ENCODE peak calls at places on chromosomes 5 and 9, in eight cellular contexts. One of them, this sample, is unnamed.

GRCh38 chr9:95516736-95517558 is at the start of gene PTCH1:
- DNase-seq in GM23338: peak
- DNase-seq in OCI-LY7: no peak
- DNase-seq in SK-N-SH: peak
- DNase-seq in MM.1S: peak
- DNase-seq in PC-3: peak
- DNase-seq in neural progenitor cell: peak
- DNase-seq in HCT116: no peak
- DNase-seq in this sample: peak

GRCh38 chr5:133482033-133482432 is 130.3 kb downstream of the FSTL4 start:
- DNase-seq in SK-N-SH: no peak
- DNase-seq in neural progenitor cell: no peak
- DNase-seq in MM.1S: no peak
- DNase-seq in OCI-LY7: no peak
- DNase-seq in HCT116: no peak
- DNase-seq in PC-3: no peak
- DNase-seq in GM23338: no peak
- DNase-seq in this sample: no peak

GRCh38 chr9:78707481-78707977 is 410.6 kb downstream of the PSAT1 start:
- DNase-seq in SK-N-SH: no peak
- DNase-seq in PC-3: peak
- DNase-seq in HCT116: no peak
- DNase-seq in GM23338: no peak
- DNase-seq in MM.1S: peak
- DNase-seq in OCI-LY7: no peak
- DNase-seq in neural progenitor cell: no peak
- DNase-seq in this sample: no peak

GRCh38 chr5:149800563-149801103 is 70.5 kb downstream of the PPARGC1B start:
- DNase-seq in MM.1S: no peak
- DNase-seq in OCI-LY7: no peak
- DNase-seq in HCT116: no peak
- DNase-seq in SK-N-SH: no peak
- DNase-seq in GM23338: no peak
- DNase-seq in neural progenitor cell: no peak
- DNase-seq in PC-3: no peak
- DNase-seq in this sample: no peak

GRCh38 chr5:151195622-151196021 is 28.3 kb downstream of the CCDC69 start:
- DNase-seq in neural progenitor cell: no peak
- DNase-seq in HCT116: no peak
- DNase-seq in MM.1S: no peak
- DNase-seq in PC-3: no peak
- DNase-seq in GM23338: no peak
- DNase-seq in SK-N-SH: no peak
- DNase-seq in OCI-LY7: no peak
- DNase-seq in this sample: no peak

GRCh38 chr9:85872444-85872843 is 68.5 kb upstream of the NAA35 start:
- DNase-seq in HCT116: no peak
- DNase-seq in SK-N-SH: no peak
- DNase-seq in GM23338: no peak
- DNase-seq in MM.1S: no peak
- DNase-seq in OCI-LY7: no peak
- DNase-seq in PC-3: no peak
- DNase-seq in neural progenitor cell: no peak
- DNase-seq in this sample: no peak

GRCh38 chr5:156475831-156476551 is 149.0 kb downstream of the SGCD start:
- DNase-seq in PC-3: no peak
- DNase-seq in OCI-LY7: no peak
- DNase-seq in HCT116: no peak
- DNase-seq in GM23338: peak
- DNase-seq in neural progenitor cell: peak
- DNase-seq in MM.1S: no peak
- DNase-seq in SK-N-SH: no peak
- DNase-seq in this sample: peak

GRCh38 chr5:31972558-31972957 is 201.6 kb downstream of the GOLPH3 start:
- DNase-seq in HCT116: no peak
- DNase-seq in MM.1S: no peak
- DNase-seq in PC-3: no peak
- DNase-seq in GM23338: no peak
- DNase-seq in OCI-LY7: no peak
- DNase-seq in SK-N-SH: no peak
- DNase-seq in neural progenitor cell: no peak
- DNase-seq in this sample: no peak

GRCh38 chr5:145218019-145218418 is 617.1 kb downstream of the PRELID2 start:
- DNase-seq in SK-N-SH: no peak
- DNase-seq in MM.1S: no peak
- DNase-seq in HCT116: no peak
- DNase-seq in PC-3: no peak
- DNase-seq in neural progenitor cell: no peak
- DNase-seq in OCI-LY7: no peak
- DNase-seq in GM23338: no peak
- DNase-seq in this sample: no peak

GRCh38 chr5:22572941-22573340 is 280.2 kb downstream of the CDH12 start:
- DNase-seq in SK-N-SH: no peak
- DNase-seq in PC-3: no peak
- DNase-seq in OCI-LY7: no peak
- DNase-seq in GM23338: no peak
- DNase-seq in MM.1S: no peak
- DNase-seq in HCT116: no peak
- DNase-seq in neural progenitor cell: no peak
- DNase-seq in this sample: no peak

GRCh38 chr9:111945216-111945615 is 48.6 kb downstream of the UGCG start:
- DNase-seq in OCI-LY7: no peak
- DNase-seq in MM.1S: peak
- DNase-seq in GM23338: no peak
- DNase-seq in neural progenitor cell: no peak
- DNase-seq in HCT116: no peak
- DNase-seq in SK-N-SH: no peak
- DNase-seq in PC-3: no peak
- DNase-seq in this sample: no peak

GRCh38 chr5:148437249-148437648 is 53.5 kb downstream of the FBXO38 start:
- DNase-seq in GM23338: no peak
- DNase-seq in HCT116: no peak
- DNase-seq in MM.1S: no peak
- DNase-seq in PC-3: no peak
- DNase-seq in SK-N-SH: no peak
- DNase-seq in neural progenitor cell: no peak
- DNase-seq in OCI-LY7: no peak
- DNase-seq in this sample: no peak

GRCh38 chr5:94470802-94471201 is 147.6 kb downstream of the KIAA0825 start:
- DNase-seq in neural progenitor cell: no peak
- DNase-seq in OCI-LY7: no peak
- DNase-seq in HCT116: no peak
- DNase-seq in MM.1S: no peak
- DNase-seq in SK-N-SH: peak
- DNase-seq in PC-3: no peak
- DNase-seq in GM23338: no peak
- DNase-seq in this sample: no peak

GRCh38 chr5:88045931-88046461 is 222.6 kb downstream of the TMEM161B start:
- DNase-seq in PC-3: peak
- DNase-seq in SK-N-SH: no peak
- DNase-seq in HCT116: no peak
- DNase-seq in MM.1S: no peak
- DNase-seq in OCI-LY7: no peak
- DNase-seq in GM23338: no peak
- DNase-seq in neural progenitor cell: peak
- DNase-seq in this sample: no peak

GRCh38 chr5:157484768-157485167 is 24.8 kb downstream of the NIPAL4 start:
- DNase-seq in HCT116: no peak
- DNase-seq in neural progenitor cell: no peak
- DNase-seq in PC-3: no peak
- DNase-seq in SK-N-SH: no peak
- DNase-seq in GM23338: no peak
- DNase-seq in MM.1S: no peak
- DNase-seq in OCI-LY7: peak
- DNase-seq in this sample: no peak

GRCh38 chr9:111678293-111678692 is 16.9 kb downstream of the GNG10 start:
- DNase-seq in GM23338: no peak
- DNase-seq in SK-N-SH: no peak
- DNase-seq in MM.1S: no peak
- DNase-seq in PC-3: no peak
- DNase-seq in OCI-LY7: no peak
- DNase-seq in HCT116: no peak
- DNase-seq in neural progenitor cell: no peak
- DNase-seq in this sample: peak

GRCh38 chr9:22043928-22044327 is 34.8 kb upstream of the CDKN2B start:
- DNase-seq in OCI-LY7: no peak
- DNase-seq in HCT116: no peak
- DNase-seq in GM23338: no peak
- DNase-seq in neural progenitor cell: no peak
- DNase-seq in MM.1S: no peak
- DNase-seq in PC-3: no peak
- DNase-seq in SK-N-SH: no peak
- DNase-seq in this sample: no peak
- H3K4me3 ChIP-seq in OCI-LY7: no peak
- H3K4me3 ChIP-seq in HCT116: no peak
- H3K4me3 ChIP-seq in GM23338: no peak
- H3K4me3 ChIP-seq in neural progenitor cell: no peak
- H3K4me3 ChIP-seq in MM.1S: no peak
- H3K4me3 ChIP-seq in PC-3: no peak
- H3K4me3 ChIP-seq in SK-N-SH: no peak
- H3K4me3 ChIP-seq in this sample: no peak

GRCh38 chr9:22170162-22170932 is 161.2 kb upstream of the CDKN2B start:
- DNase-seq in neural progenitor cell: no peak
- DNase-seq in MM.1S: no peak
- DNase-seq in HCT116: no peak
- DNase-seq in PC-3: peak
- DNase-seq in SK-N-SH: no peak
- DNase-seq in OCI-LY7: no peak
- DNase-seq in GM23338: no peak
- DNase-seq in this sample: no peak
- TF ChIP-seq CTCF in neural progenitor cell: no peak
- TF ChIP-seq CTCF in MM.1S: no peak
- TF ChIP-seq CTCF in HCT116: no peak
- TF ChIP-seq CTCF in PC-3: no peak
- TF ChIP-seq CTCF in SK-N-SH: no peak
- TF ChIP-seq CTCF in OCI-LY7: no peak
- TF ChIP-seq CTCF in GM23338: no peak
- TF ChIP-seq CTCF in this sample: no peak

DNA sequence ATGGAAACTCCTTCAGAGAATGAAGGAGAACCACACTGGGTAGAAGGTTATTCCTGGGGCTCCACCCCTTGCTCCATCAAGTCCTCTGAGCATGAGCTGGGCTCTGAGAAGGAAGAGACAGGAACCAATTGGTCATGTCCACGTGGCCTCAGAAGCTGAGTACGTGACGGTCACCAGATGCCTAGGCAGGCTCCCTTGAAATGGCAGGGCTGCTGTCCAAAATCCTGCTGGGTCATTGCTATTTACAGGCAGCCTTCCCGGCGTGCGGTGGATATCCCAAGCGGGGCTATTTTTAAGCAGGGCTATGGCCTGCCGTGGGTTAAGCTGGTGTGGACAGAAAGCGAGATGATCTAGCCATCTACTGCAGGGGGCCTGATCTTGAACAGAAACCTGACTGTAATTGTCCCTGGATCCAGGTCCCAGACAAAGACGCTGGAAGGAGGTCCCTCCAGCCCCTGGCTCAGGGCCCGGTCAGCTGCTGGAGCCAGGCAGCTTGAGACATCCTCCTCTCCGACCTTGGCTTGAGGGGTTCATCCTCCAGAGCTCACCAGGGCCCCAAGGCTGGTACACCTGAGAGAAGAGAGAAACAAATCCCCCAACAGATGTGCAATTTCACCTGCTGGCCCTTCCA is 558 bp upstream of the CKMT2 start:
- DNase-seq in GM23338: no peak
- DNase-seq in SK-N-SH: no peak
- DNase-seq in neural progenitor cell: no peak
- DNase-seq in MM.1S: no peak
- DNase-seq in OCI-LY7: no peak
- DNase-seq in HCT116: no peak
- DNase-seq in PC-3: no peak
- DNase-seq in this sample: no peak
- TF ChIP-seq EZH2phosphoT487 in GM23338: no peak
- TF ChIP-seq EZH2phosphoT487 in SK-N-SH: no peak
- TF ChIP-seq EZH2phosphoT487 in neural progenitor cell: no peak
- TF ChIP-seq EZH2phosphoT487 in MM.1S: no peak
- TF ChIP-seq EZH2phosphoT487 in OCI-LY7: no peak
- TF ChIP-seq EZH2phosphoT487 in HCT116: no peak
- TF ChIP-seq EZH2phosphoT487 in PC-3: no peak
- TF ChIP-seq EZH2phosphoT487 in this sample: no peak

GRCh38 chr5:72180925-72181324 is 73.7 kb downstream of the MAP1B start:
- DNase-seq in GM23338: no peak
- DNase-seq in OCI-LY7: no peak
- DNase-seq in PC-3: no peak
- DNase-seq in HCT116: no peak
- DNase-seq in neural progenitor cell: no peak
- DNase-seq in MM.1S: no peak
- DNase-seq in SK-N-SH: no peak
- DNase-seq in this sample: no peak

GRCh38 chr5:72183231-72183630 is 76.0 kb downstream of the MAP1B start:
- DNase-seq in MM.1S: no peak
- DNase-seq in OCI-LY7: no peak
- DNase-seq in PC-3: no peak
- DNase-seq in GM23338: peak
- DNase-seq in neural progenitor cell: peak
- DNase-seq in SK-N-SH: no peak
- DNase-seq in HCT116: no peak
- DNase-seq in this sample: no peak

GRCh38 chr5:72177538-72177937 is 70.3 kb downstream of the MAP1B start:
- DNase-seq in PC-3: no peak
- DNase-seq in neural progenitor cell: no peak
- DNase-seq in GM23338: no peak
- DNase-seq in SK-N-SH: no peak
- DNase-seq in HCT116: no peak
- DNase-seq in OCI-LY7: no peak
- DNase-seq in MM.1S: no peak
- DNase-seq in this sample: no peak

GRCh38 chr5:72179816-72180440 is 72.7 kb downstream of the MAP1B start:
- DNase-seq in GM23338: no peak
- DNase-seq in SK-N-SH: no peak
- DNase-seq in MM.1S: no peak
- DNase-seq in PC-3: peak
- DNase-seq in OCI-LY7: no peak
- DNase-seq in neural progenitor cell: no peak
- DNase-seq in HCT116: no peak
- DNase-seq in this sample: no peak

DNA sequence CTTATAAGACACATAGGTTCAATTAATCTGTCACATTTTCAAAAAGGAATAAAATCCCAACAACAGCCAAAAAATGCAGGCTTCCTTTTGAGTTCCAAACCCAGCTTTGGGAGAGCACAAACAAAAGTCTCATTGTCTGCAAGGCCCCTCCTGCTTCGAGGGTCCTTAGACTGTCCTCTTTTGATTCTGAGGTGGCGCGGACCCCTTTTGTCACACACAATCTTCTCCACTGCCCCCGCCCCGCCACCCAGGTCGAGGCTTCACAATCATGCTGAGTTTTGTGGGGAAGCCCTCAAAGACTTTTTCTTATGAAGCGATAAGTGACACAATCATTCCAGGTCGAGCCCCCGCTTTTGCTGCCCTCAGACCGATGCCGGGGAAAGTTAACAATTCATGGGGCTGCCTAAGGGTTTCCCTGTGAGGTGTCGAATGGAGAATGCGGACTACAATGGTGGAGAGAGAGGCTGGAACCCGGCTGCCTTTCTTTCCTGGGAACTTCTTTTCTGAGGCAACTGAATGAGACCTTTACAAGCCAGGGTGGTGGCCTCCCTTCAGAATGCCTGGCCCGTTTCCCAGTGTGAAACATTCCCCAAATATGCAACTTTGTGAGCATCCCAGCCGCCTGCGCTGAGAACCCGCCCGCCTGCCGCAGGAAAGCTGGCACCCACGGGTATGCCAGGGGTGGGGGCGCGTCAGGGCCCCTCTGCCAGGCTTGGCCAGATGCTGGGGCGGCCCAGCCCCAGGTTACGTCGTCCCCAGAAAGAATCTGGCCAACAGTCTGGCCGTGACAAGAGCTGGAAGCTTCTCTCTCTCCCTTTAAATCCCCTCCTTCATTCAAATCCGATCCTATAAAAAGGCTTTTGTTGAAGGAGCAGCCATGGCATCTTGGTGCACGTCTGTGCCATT is 71.9 kb downstream of the MAP1B start:
- DNase-seq in PC-3: peak
- DNase-seq in GM23338: peak
- DNase-seq in HCT116: peak
- DNase-seq in MM.1S: no peak
- DNase-seq in SK-N-SH: peak
- DNase-seq in OCI-LY7: no peak
- DNase-seq in neural progenitor cell: peak
- DNase-seq in this sample: no peak
- H3K4me3 ChIP-seq in PC-3: peak
- H3K4me3 ChIP-seq in GM23338: no peak
- H3K4me3 ChIP-seq in HCT116: peak
- H3K4me3 ChIP-seq in MM.1S: no peak
- H3K4me3 ChIP-seq in SK-N-SH: peak
- H3K4me3 ChIP-seq in OCI-LY7: no peak
- H3K4me3 ChIP-seq in neural progenitor cell: peak
- H3K4me3 ChIP-seq in this sample: no peak